ENCODE peak calls at places on chromosome 15, in four cellular contexts. One of them, this sample, is unnamed.

GRCh38 chr15:40691737-40692136 is 3.2 kb upstream of the RAD51 start:
- DNase-seq in tibial nerve: no peak
- DNase-seq in fibroblast of lung: no peak
- DNase-seq in GM23248: no peak
- DNase-seq in this sample: no peak

GRCh38 chr15:56459096-56459495 is 5.8 kb downstream of the MNS1 start:
- DNase-seq in tibial nerve: no peak
- DNase-seq in fibroblast of lung: no peak
- DNase-seq in GM23248: no peak
- DNase-seq in this sample: no peak

GRCh38 chr15:43903864-43904290 is 77.1 kb downstream of the WDR76 start:
- DNase-seq in tibial nerve: peak; percentile 76
- DNase-seq in fibroblast of lung: peak; percentile 48
- DNase-seq in GM23248: peak; percentile 65
- DNase-seq in this sample: peak; percentile 75

GRCh38 chr15:39756806-39757522 is 25.7 kb downstream of the FSIP1 start:
- DNase-seq in tibial nerve: peak; percentile 78
- DNase-seq in fibroblast of lung: peak; percentile 62
- DNase-seq in GM23248: peak; percentile 84
- DNase-seq in this sample: no peak

GRCh38 chr15:43505723-43506122 is 11.7 kb upstream of the MAP1A start:
- DNase-seq in tibial nerve: no peak
- DNase-seq in fibroblast of lung: peak; percentile 81
- DNase-seq in GM23248: peak; percentile 59
- DNase-seq in this sample: no peak

GRCh38 chr15:88970232-88970631 is 57.1 kb upstream of the MFGE8 start:
- DNase-seq in tibial nerve: no peak
- DNase-seq in fibroblast of lung: no peak
- DNase-seq in GM23248: no peak
- DNase-seq in this sample: no peak

GRCh38 chr15:74240897-74241614 is 4.9 kb downstream of the CCDC33 start:
- DNase-seq in tibial nerve: no peak
- DNase-seq in fibroblast of lung: no peak
- DNase-seq in GM23248: no peak
- DNase-seq in this sample: no peak

GRCh38 chr15:82995938-82996337 is 9.9 kb downstream of the RAMAC start:
- DNase-seq in tibial nerve: no peak
- DNase-seq in fibroblast of lung: no peak
- DNase-seq in GM23248: peak; percentile 49
- DNase-seq in this sample: no peak

GRCh38 chr15:90883971-90884718 is at the start of gene FES:
- DNase-seq in tibial nerve: peak; percentile 43
- DNase-seq in fibroblast of lung: peak; percentile 47
- DNase-seq in GM23248: peak; percentile 53
- DNase-seq in this sample: no peak

GRCh38 chr15:63495780-63496179 is 8.6 kb upstream of the USP3 start:
- DNase-seq in tibial nerve: no peak
- DNase-seq in fibroblast of lung: no peak
- DNase-seq in GM23248: no peak
- DNase-seq in this sample: no peak

GRCh38 chr15:49088996-49089395 is 42.8 kb upstream of the SECISBP2L start:
- DNase-seq in tibial nerve: no peak
- DNase-seq in fibroblast of lung: peak; percentile 12
- DNase-seq in GM23248: no peak
- DNase-seq in this sample: no peak

GRCh38 chr15:83848315-83849050 is 194.6 kb downstream of the ADAMTSL3 start:
- DNase-seq in tibial nerve: no peak
- DNase-seq in fibroblast of lung: peak; percentile 92
- DNase-seq in GM23248: peak; percentile 95
- DNase-seq in this sample: no peak

GRCh38 chr15:92361321-92362090 is 32.2 kb upstream of the ST8SIA2 start:
- DNase-seq in tibial nerve: no peak
- DNase-seq in fibroblast of lung: no peak
- DNase-seq in GM23248: no peak
- DNase-seq in this sample: no peak

GRCh38 chr15:27454281-27455060 is 483.5 kb downstream of the GABRG3 start:
- DNase-seq in tibial nerve: no peak
- DNase-seq in fibroblast of lung: peak; percentile 97
- DNase-seq in GM23248: peak; percentile 85
- DNase-seq in this sample: peak; percentile 58

GRCh38 chr15:49625460-49626036 is 4.7 kb downstream of the DTWD1 start:
- DNase-seq in tibial nerve: no peak
- DNase-seq in fibroblast of lung: peak; percentile 14
- DNase-seq in GM23248: no peak
- DNase-seq in this sample: no peak

GRCh38 chr15:96296264-96296663 is 34.2 kb upstream of the NR2F2 start:
- DNase-seq in tibial nerve: no peak
- DNase-seq in fibroblast of lung: peak; percentile 93
- DNase-seq in GM23248: peak; percentile 56
- DNase-seq in this sample: peak; percentile 84

GRCh38 chr15:101210466-101210865 is 41.4 kb downstream of the CHSY1 start:
- DNase-seq in tibial nerve: no peak
- DNase-seq in fibroblast of lung: no peak
- DNase-seq in GM23248: peak; percentile 35
- DNase-seq in this sample: no peak

GRCh38 chr15:101211897-101212296 is 40.0 kb downstream of the CHSY1 start:
- DNase-seq in tibial nerve: no peak
- DNase-seq in fibroblast of lung: no peak
- DNase-seq in GM23248: no peak
- DNase-seq in this sample: no peak

GRCh38 chr15:101207867-101208288 is 44.0 kb downstream of the CHSY1 start:
- DNase-seq in tibial nerve: peak; percentile 43
- DNase-seq in fibroblast of lung: peak; percentile 73
- DNase-seq in GM23248: peak; percentile 85
- DNase-seq in this sample: no peak

GRCh38 chr15:101210058-101210457 is 41.8 kb downstream of the CHSY1 start:
- DNase-seq in tibial nerve: no peak
- DNase-seq in fibroblast of lung: no peak
- DNase-seq in GM23248: no peak
- DNase-seq in this sample: no peak

DNA sequence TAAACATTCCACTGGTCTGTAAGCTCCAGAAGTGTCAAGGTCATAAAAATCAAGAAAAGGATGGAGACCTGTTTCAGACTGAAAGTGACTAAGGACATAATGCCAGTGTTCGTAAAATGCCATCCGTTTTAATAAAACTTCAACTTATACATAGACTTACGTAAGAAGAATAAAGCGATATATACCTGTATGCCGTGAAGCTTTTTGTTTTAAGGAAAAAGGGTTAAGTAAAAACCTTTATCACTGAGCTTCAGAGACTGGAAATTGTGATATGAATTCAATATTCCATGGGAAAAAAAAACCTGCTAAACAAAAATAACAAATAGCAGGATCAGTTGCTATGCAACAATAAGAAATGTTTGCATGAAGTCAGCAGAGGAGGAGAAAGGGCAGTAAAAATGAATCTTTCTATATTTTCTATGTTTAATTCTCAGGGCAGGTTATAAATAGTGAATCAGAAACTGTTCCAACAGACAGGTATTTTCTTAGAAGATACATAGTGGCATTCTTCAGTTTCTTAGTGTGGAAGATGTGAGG is 42.5 kb downstream of the CHSY1 start:
- DNase-seq in tibial nerve: no peak
- DNase-seq in fibroblast of lung: no peak
- DNase-seq in GM23248: peak; percentile 45
- DNase-seq in this sample: no peak
- H3K4me1 ChIP-seq in tibial nerve: peaks cover 74% of the 10 kb centered on the region
- H3K4me1 ChIP-seq in fibroblast of lung: peaks cover 26% of the 10 kb centered on the region
- H3K4me1 ChIP-seq in GM23248: peaks cover 44% of the 10 kb centered on the region
- H3K4me1 ChIP-seq in this sample: peaks cover 24% of the 10 kb centered on the region

GRCh38 chr15:41952003-41952563 is 20.3 kb downstream of the EHD4 start:
- DNase-seq in tibial nerve: no peak
- DNase-seq in fibroblast of lung: no peak
- DNase-seq in GM23248: no peak
- DNase-seq in this sample: no peak

GRCh38 chr15:41949400-41950126 is 22.8 kb downstream of the EHD4 start:
- DNase-seq in tibial nerve: no peak
- DNase-seq in fibroblast of lung: no peak
- DNase-seq in GM23248: peak; percentile 52
- DNase-seq in this sample: peak; percentile 62

GRCh38 chr15:41951571-41951970 is 20.8 kb downstream of the EHD4 start:
- DNase-seq in tibial nerve: no peak
- DNase-seq in fibroblast of lung: no peak
- DNase-seq in GM23248: no peak
- DNase-seq in this sample: no peak

GRCh38 chr15:41950127-41950483 is 22.3 kb downstream of the EHD4 start:
- DNase-seq in tibial nerve: no peak
- DNase-seq in fibroblast of lung: no peak
- DNase-seq in GM23248: no peak
- DNase-seq in this sample: no peak

DNA sequence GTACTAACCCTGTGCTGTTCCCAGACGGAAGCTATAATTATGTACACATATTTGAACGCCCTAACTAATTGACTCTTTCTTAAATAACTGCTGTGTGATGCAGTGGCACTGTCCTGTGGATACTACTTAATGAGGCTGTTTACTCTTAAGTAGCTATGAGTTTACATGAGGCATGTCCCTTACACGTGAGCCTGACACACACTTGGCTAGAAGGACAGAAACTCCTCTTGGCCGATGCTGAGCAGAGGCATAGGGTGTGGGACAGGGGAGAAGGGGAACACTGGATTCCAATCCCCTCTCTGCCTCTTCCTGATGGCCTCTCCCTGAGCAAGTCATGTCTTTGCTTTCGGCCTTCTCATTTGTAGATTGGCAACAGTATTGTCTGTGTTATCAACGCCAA is 21.9 kb downstream of the EHD4 start:
- DNase-seq in tibial nerve: no peak
- DNase-seq in fibroblast of lung: no peak
- DNase-seq in GM23248: peak; percentile 66
- DNase-seq in this sample: no peak
- H3K4me1 ChIP-seq in tibial nerve: peaks cover 39% of the 10 kb centered on the region
- H3K4me1 ChIP-seq in fibroblast of lung: peaks cover 9% of the 10 kb centered on the region
- H3K4me1 ChIP-seq in GM23248: peaks cover 19% of the 10 kb centered on the region
- H3K4me1 ChIP-seq in this sample: peaks cover 53% of the 10 kb centered on the region

DNA sequence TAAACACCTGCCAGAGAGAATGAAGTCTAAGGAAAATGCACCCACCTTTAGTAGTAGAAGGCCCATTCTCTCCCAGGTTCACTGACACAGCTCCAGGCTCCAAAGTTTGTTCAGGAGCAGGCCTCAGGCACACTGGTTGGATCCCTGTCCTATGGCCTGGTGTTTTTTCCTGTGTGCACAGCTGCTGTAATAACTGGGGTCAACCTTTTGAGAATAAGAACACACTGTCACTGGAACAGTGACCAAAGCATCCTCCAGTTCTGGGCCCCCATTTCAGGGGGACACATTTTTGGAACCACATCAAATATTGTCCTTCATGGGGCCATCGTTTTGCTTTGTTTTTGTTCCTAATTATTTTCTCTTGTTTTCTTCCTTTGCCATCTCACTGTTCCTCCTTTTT is 95.8 kb downstream of the ARNT2 start:
- DNase-seq in tibial nerve: no peak
- DNase-seq in fibroblast of lung: no peak
- DNase-seq in GM23248: no peak
- DNase-seq in this sample: no peak
- H3K4me1 ChIP-seq in tibial nerve: peaks cover 6% of the 10 kb centered on the region
- H3K4me1 ChIP-seq in fibroblast of lung: peaks cover 6% of the 10 kb centered on the region
- H3K4me1 ChIP-seq in GM23248: peaks cover 18% of the 10 kb centered on the region
- H3K4me1 ChIP-seq in this sample: peaks cover 22% of the 10 kb centered on the region

GRCh38 chr15:67137951-67138935 is 72.8 kb downstream of the SMAD3 start:
- DNase-seq in tibial nerve: no peak
- DNase-seq in fibroblast of lung: no peak
- DNase-seq in GM23248: peak; percentile 45
- DNase-seq in this sample: no peak

GRCh38 chr15:67137319-67137718 is 71.9 kb downstream of the SMAD3 start:
- DNase-seq in tibial nerve: no peak
- DNase-seq in fibroblast of lung: no peak
- DNase-seq in GM23248: no peak
- DNase-seq in this sample: no peak

GRCh38 chr15:67135494-67135893 is 70.1 kb downstream of the SMAD3 start:
- DNase-seq in tibial nerve: no peak
- DNase-seq in fibroblast of lung: peak; percentile 78
- DNase-seq in GM23248: peak; percentile 65
- DNase-seq in this sample: peak; percentile 83

GRCh38 chr15:67134577-67135492 is 69.4 kb downstream of the SMAD3 start:
- DNase-seq in tibial nerve: no peak
- DNase-seq in fibroblast of lung: no peak
- DNase-seq in GM23248: no peak
- DNase-seq in this sample: no peak

GRCh38 chr15:67136802-67137201 is 71.4 kb downstream of the SMAD3 start:
- DNase-seq in tibial nerve: no peak
- DNase-seq in fibroblast of lung: no peak
- DNase-seq in GM23248: no peak
- DNase-seq in this sample: no peak
- H3K4me1 ChIP-seq in tibial nerve: peaks cover 87% of the 10 kb centered on the region
- H3K4me1 ChIP-seq in fibroblast of lung: peaks cover 80% of the 10 kb centered on the region
- H3K4me1 ChIP-seq in GM23248: peaks cover 67% of the 10 kb centered on the region
- H3K4me1 ChIP-seq in this sample: peaks cover 66% of the 10 kb centered on the region

GRCh38 chr15:67892559-67893377 is 52.9 kb upstream of the RNU6-1 start:
- DNase-seq in tibial nerve: no peak
- DNase-seq in fibroblast of lung: peak; percentile 16
- DNase-seq in GM23248: no peak
- DNase-seq in this sample: no peak
- H3K4me1 ChIP-seq in tibial nerve: no peaks in the 10 kb centered on the region
- H3K4me1 ChIP-seq in fibroblast of lung: no peaks in the 10 kb centered on the region
- H3K4me1 ChIP-seq in GM23248: no peaks in the 10 kb centered on the region
- H3K4me1 ChIP-seq in this sample: no peaks in the 10 kb centered on the region

DNA sequence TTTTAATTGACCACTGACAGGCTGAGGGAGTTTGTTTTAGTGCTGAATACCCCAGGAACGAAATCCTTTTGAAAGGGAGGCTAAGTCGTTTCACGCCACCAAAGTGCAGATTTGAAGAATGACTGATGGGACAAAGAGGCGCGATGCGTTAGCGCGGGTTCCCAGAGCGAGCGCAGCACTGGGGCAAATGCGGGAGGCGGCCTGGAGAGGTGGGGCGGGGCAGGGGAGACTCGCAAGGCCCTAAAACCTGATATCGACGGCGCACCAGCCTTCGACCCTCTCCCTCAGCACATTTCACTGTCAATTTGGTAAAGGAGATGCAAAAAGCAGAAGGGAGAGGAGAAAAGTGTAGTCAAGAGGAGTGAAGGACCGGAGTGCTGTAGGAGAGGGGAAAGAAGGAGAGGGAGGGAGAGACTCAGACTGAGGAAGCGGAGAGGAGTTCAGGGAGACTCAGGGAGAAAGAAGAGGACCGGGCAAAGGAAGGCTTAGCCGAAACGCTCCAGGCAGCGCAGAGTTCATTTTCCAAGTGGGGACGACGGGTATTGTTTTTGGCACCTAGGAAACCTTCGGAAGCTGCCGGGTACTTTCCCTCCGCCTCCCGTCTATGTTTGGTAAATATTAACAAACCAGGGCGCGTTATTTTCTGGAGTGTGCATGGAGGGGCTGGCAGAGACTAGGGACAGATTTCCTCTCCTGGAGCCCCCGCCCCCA is 3.8 kb upstream of the FOXB1 start:
- DNase-seq in tibial nerve: no peak
- DNase-seq in fibroblast of lung: no peak
- DNase-seq in GM23248: no peak
- DNase-seq in this sample: no peak
- H3K4me1 ChIP-seq in tibial nerve: peaks cover 66% of the 10 kb centered on the region
- H3K4me1 ChIP-seq in fibroblast of lung: no peaks in the 10 kb centered on the region
- H3K4me1 ChIP-seq in GM23248: no peaks in the 10 kb centered on the region
- H3K4me1 ChIP-seq in this sample: peaks cover 29% of the 10 kb centered on the region